ENCODE peak calls at places on chromosomes 6 and 20, in five cellular contexts. C is body of pancreas, T is endothelial cell of umbilical vein, H is GM23338, I is left ventricle myocardium inferior. Z is an unnamed sample. For H3K4me1, the result is how much of the 10 kb centered on the place peaks cover.

GRCh38 chr6:167396659-167397490 is 72.0 kb downstream of the TTLL2 start:
- DNase-seq in C (no peak), T (no peak), H (no peak), I (no peak), Z (no peak)

GRCh38 chr6:48378874-48379407 is 267.9 kb upstream of the PTCHD4 start:
- DNase-seq in C (no peak), T (no peak), H (no peak), I (no peak), Z (no peak)

GRCh38 chr6:32432050-32432450 is 7.6 kb upstream of the HLA-DRA start:
- DNase-seq in C (no peak), T (peak), H (peak), I (no peak), Z (no peak)

GRCh38 chr6:56459030-56459805 is 183.5 kb downstream of the DST start:
- DNase-seq in C (no peak), T (no peak), H (no peak), I (no peak), Z (no peak)

GRCh38 chr20:4071177-4071723 is 55.9 kb upstream of the RNF24 start:
- DNase-seq in C (no peak), T (no peak), H (no peak), I (no peak), Z (no peak)

GRCh38 chr6:89412071-89413005 is at the start of gene RRAGD:
- DNase-seq in C (peak), T (no peak), H (peak), I (peak), Z (peak)

GRCh38 chr20:25325997-25326396 is 64.6 kb downstream of the ABHD12 start:
- DNase-seq in C (no peak), T (no peak), H (no peak), I (no peak), Z (no peak)

GRCh38 chr6:15299430-15300131 is 53.7 kb downstream of the JARID2 start:
- DNase-seq in C (peak), T (no peak), H (no peak), I (peak), Z (peak)

GRCh38 chr6:139764498-139764986 is 390.1 kb upstream of the CITED2 start:
- DNase-seq in C (peak), T (peak), H (no peak), I (no peak), Z (no peak)

GRCh38 chr20:20487811-20488210 is 119.9 kb downstream of the INSM1 start:
- DNase-seq in C (no peak), T (no peak), H (no peak), I (no peak), Z (no peak)

GRCh38 chr6:133544419-133544818 is 303.3 kb downstream of the EYA4 start:
- DNase-seq in C (no peak), T (no peak), H (no peak), I (no peak), Z (no peak)

GRCh38 chr20:18628330-18628941 is 40.6 kb downstream of the DTD1 start:
- DNase-seq in C (peak), T (no peak), H (peak), I (no peak), Z (no peak)

GRCh38 chr6:158536084-158536890 is 23.6 kb upstream of the TMEM181 start:
- DNase-seq in C (peak), T (peak), H (peak), I (peak), Z (peak)

GRCh38 chr6:125815050-125815910 is 24.5 kb downstream of the NCOA7 start:
- DNase-seq in C (no peak), T (peak), H (no peak), I (no peak), Z (no peak)

GRCh38 chr6:158999669-159000403 is at the start of gene RSPH3:
- DNase-seq in C (peak), T (peak), H (peak), I (peak), Z (peak)

GRCh38 chr6:39906318-39906761 is 27.9 kb downstream of the MOCS1 start:
- DNase-seq in C (peak), T (no peak), H (no peak), I (no peak), Z (no peak)

GRCh38 chr6:35037289-35038038 is 103.7 kb downstream of the TCP11 start:
- DNase-seq in C (no peak), T (no peak), H (peak), I (no peak), Z (no peak)

GRCh38 chr6:37052027-37052628 is 46.7 kb downstream of the FGD2 start:
- DNase-seq in C (no peak), T (no peak), H (peak), I (no peak), Z (no peak)

GRCh38 chr6:15392182-15392581 is 146.3 kb downstream of the JARID2 start:
- DNase-seq in C (no peak), T (no peak), H (no peak), I (no peak), Z (no peak)

GRCh38 chr6:12538881-12539357 is 177.6 kb upstream of the PHACTR1 start:
- DNase-seq in C (peak), T (peak), H (no peak), I (peak), Z (peak)

GRCh38 chr20:17664025-17664638 is 17.9 kb downstream of the RRBP1 start:
- DNase-seq in C (no peak), T (no peak), H (no peak), I (no peak), Z (no peak)

GRCh38 chr6:46583081-46583480 is 69.5 kb downstream of the CYP39A1 start:
- DNase-seq in C (no peak), T (no peak), H (no peak), I (no peak), Z (no peak)

GRCh38 chr20:23497458-23498026 is 6.6 kb downstream of the CST8 start:
- DNase-seq in C (no peak), T (no peak), H (no peak), I (no peak), Z (no peak)

GRCh38 chr6:110358536-110359148 is 493 bp upstream of the METTL24 start:
- DNase-seq in C (no peak), T (no peak), H (no peak), I (no peak), Z (no peak)

GRCh38 chr6:2978923-2979322 is 7.6 kb upstream of the SERPINB6 start:
- DNase-seq in C (no peak), T (no peak), H (no peak), I (no peak), Z (no peak)

GRCh38 chr6:148492654-148493290 is 150.1 kb downstream of the SASH1 start:
- DNase-seq in C (no peak), T (no peak), H (no peak), I (no peak), Z (no peak)

GRCh38 chr6:1527098-1527497 is 82.6 kb upstream of the FOXC1 start:
- DNase-seq in C (no peak), T (no peak), H (peak), I (peak), Z (peak)

GRCh38 chr6:26304213-26305096 is 60.5 kb upstream of the BTN3A2 start:
- DNase-seq in C (peak), T (no peak), H (peak), I (no peak), Z (no peak)

GRCh38 chr20:13996265-13996664 is 949 bp downstream of the MACROD2 start:
- DNase-seq in C (no peak), T (peak), H (peak), I (no peak), Z (no peak)

GRCh38 chr6:140929121-140929520 is 1203.6 kb upstream of the GJE1 start:
- DNase-seq in C (no peak), T (no peak), H (no peak), I (no peak), Z (no peak)

GRCh38 chr6:53659458-53659857 is 6.1 kb downstream of the KLHL31 start:
- DNase-seq in C (no peak), T (no peak), H (no peak), I (no peak), Z (no peak)
- H3K4me1 ChIP-seq in C (under half), T (under half), H (under half), I (half or more), Z (under half)

GRCh38 chr20:35710039-35710438 is 10.8 kb downstream of the ROMO1 start:
- DNase-seq in C (no peak), T (no peak), H (no peak), I (no peak), Z (no peak)
- TF ChIP-seq CTCF in C (no peak), T (no peak), H (no peak), I (no peak), Z (no peak)

DNA sequence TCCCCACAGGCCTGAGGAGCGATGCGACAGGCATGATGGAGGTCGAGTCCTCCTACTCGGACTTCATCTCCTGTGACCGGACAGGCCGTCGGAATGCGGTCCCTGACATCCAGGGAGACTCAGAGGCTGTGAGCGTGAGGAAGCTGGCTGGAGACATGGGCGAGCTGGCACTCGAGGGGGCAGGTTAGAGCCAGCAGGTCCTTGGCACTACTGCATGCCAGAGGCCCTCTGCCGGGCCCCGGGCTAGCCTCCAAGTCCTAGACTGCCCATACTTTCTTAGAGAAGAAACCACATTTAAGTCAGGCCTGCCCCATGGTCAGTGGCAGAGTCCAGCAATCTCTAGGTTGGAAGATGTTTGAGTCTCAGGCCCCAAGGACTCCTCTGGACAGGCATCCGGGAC is 32.1 kb downstream of the PKIG start:
- DNase-seq in C (no peak), T (no peak), H (no peak), I (peak), Z (peak)
- H3K4me1 ChIP-seq in C (under half), T (under half), H (under half), I (half or more), Z (half or more)

GRCh38 chr6:16524380-16524707 is 236.9 kb downstream of the ATXN1 start:
- DNase-seq in C (no peak), T (no peak), H (no peak), I (no peak), Z (no peak)

GRCh38 chr6:16519265-16520242 is 241.7 kb downstream of the ATXN1 start:
- DNase-seq in C (peak), T (no peak), H (peak), I (no peak), Z (no peak)

GRCh38 chr6:16523550-16524379 is 237.5 kb downstream of the ATXN1 start:
- DNase-seq in C (no peak), T (peak), H (no peak), I (no peak), Z (peak)

GRCh38 chr6:16522937-16523336 is 238.3 kb downstream of the ATXN1 start:
- DNase-seq in C (no peak), T (no peak), H (no peak), I (no peak), Z (no peak)

GRCh38 chr6:16521528-16521927 is 239.7 kb downstream of the ATXN1 start:
- DNase-seq in C (no peak), T (no peak), H (no peak), I (no peak), Z (no peak)
- TF ChIP-seq CTCF in C (no peak), T (no peak), H (no peak), I (no peak), Z (no peak)

DNA sequence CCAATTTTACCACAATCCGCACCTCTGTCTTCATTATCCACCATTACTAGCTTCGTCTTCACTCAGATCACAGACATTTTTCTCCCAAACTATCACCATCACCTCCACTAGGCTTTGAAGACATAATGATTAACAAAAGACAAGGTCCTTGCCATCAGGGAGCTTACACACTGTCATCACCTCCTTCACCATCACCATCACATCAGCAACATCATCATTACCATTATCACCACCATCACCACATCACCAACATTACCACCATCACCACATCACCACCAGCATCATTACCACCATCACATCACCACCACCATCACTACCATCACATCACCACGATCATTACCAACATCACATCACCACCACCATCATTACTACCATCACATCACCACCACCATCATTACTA is 4.4 kb upstream of the SLC22A7 start:
- DNase-seq in C (no peak), T (no peak), H (no peak), I (no peak), Z (no peak)
- H3K4me1 ChIP-seq in C (under half), T (under half), H (under half), I (under half), Z (under half)

DNA sequence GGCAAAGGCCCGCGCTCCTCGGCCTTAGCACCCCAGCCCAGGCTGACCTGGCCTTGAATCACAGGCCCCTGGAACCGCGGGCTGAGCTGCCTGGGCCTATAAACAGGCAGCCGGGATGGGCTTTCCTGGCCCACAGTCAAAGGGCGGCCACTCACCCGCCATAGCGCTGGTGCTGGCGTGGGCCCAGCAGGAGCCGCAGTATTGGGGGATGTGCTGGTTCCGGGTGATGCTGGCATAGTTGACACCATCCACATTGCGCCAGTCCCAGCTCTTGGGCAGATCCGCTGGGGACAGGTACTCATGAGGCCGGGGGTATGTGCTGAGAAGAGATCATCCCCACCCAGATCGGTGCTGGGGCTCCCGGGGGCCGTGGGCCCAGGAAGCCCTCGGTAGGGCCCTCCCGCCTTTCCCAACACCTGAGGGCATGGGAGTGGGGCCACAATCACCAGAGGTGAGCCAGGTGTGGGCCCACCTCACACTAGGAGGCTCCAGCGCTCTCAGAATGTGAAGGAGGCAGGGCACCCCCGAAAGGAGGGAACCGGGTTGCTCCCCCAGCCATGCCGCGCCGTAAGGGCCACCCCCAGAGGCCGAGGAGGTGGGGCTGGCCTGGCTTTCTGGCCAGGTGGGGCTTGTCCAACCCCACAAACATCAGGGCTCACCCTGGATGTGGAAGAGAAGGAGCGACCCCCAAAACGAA is 739 bp downstream of the CTSZ start:
- DNase-seq in C (no peak), T (peak), H (peak), I (no peak), Z (no peak)
- TF ChIP-seq CTCF in C (no peak), T (no peak), H (no peak), I (no peak), Z (no peak)

GRCh38 chr20:703426-703825 is 27.8 kb upstream of the SCRT2 start:
- DNase-seq in C (no peak), T (no peak), H (no peak), I (no peak), Z (no peak)
- H3K4me1 ChIP-seq in C (under half), T (under half), H (under half), I (under half), Z (under half)

GRCh38 chr20:31846793-31847138 is 1.4 kb upstream of the FOXS1 start:
- DNase-seq in C (no peak), T (no peak), H (no peak), I (no peak), Z (no peak)
- TF ChIP-seq CTCF in C (no peak), T (no peak), H (no peak), I (peak), Z (no peak)

GRCh38 chr20:62819494-62820174 is 2.8 kb downstream of the COL9A3 start:
- DNase-seq in C (no peak), T (peak), H (no peak), I (no peak), Z (no peak)
- H3K4me1 ChIP-seq in C (half or more), T (under half), H (under half), I (half or more), Z (under half)